ENCODE peak calls at places on chromosomes 4 and X, in eight cellular contexts. R, A, V, Z, O, U, B and C are unnamed samples.

GRCh38 chr4:55186123-55186522 is 60.7 kb upstream of the KDR start:
- DNase-seq in R (no peak), A (no peak), V (no peak), Z (no peak), O (no peak), U (no peak), B (no peak), C (no peak)

GRCh38 chrX:105823092-105823454 is 734 bp downstream of the NRK start:
- DNase-seq in R (no peak), A (no peak), V (no peak), Z (no peak), O (no peak), U (peak), B (no peak), C (no peak)

GRCh38 chr4:98518555-98519267 is 139.7 kb downstream of the TSPAN5 start:
- DNase-seq in R (no peak), A (no peak), V (no peak), Z (no peak), O (no peak), U (no peak), B (no peak), C (no peak)

GRCh38 chrX:103378990-103379389 is 2.7 kb downstream of the BEX3 start:
- DNase-seq in R (no peak), A (no peak), V (no peak), Z (no peak), O (no peak), U (no peak), B (no peak), C (no peak)

GRCh38 chr4:86968477-86969015 is 33.7 kb downstream of the AFF1 start:
- DNase-seq in R (no peak), A (no peak), V (no peak), Z (no peak), O (no peak), U (no peak), B (no peak), C (no peak)

GRCh38 chr4:167111622-167112021 is 122.7 kb downstream of the SPOCK3 start:
- DNase-seq in R (no peak), A (no peak), V (peak), Z (no peak), O (no peak), U (no peak), B (no peak), C (no peak)

GRCh38 chrX:10017866-10018265 is 50.7 kb downstream of the CLDN34 start:
- DNase-seq in R (no peak), A (no peak), V (peak), Z (no peak), O (no peak), U (no peak), B (no peak), C (peak)

GRCh38 chr4:19983072-19983471 is 268.6 kb upstream of the SLIT2 start:
- DNase-seq in R (no peak), A (no peak), V (peak), Z (peak), O (no peak), U (no peak), B (no peak), C (no peak)

GRCh38 chrX:40471965-40472648 is 108.7 kb upstream of the ATP6AP2 start:
- DNase-seq in R (peak), A (no peak), V (peak), Z (peak), O (no peak), U (no peak), B (peak), C (no peak)

GRCh38 chr4:131426023-131426758 is 1722.9 kb upstream of the PCDH10 start:
- DNase-seq in R (no peak), A (no peak), V (no peak), Z (no peak), O (no peak), U (no peak), B (no peak), C (no peak)

GRCh38 chr4:14856076-14856926 is 146.0 kb upstream of the CPEB2 start:
- DNase-seq in R (no peak), A (no peak), V (peak), Z (peak), O (no peak), U (peak), B (peak), C (no peak)

GRCh38 chr4:107743532-107743931 is 23.5 kb upstream of the PAPSS1 start:
- DNase-seq in R (no peak), A (no peak), V (no peak), Z (no peak), O (no peak), U (no peak), B (no peak), C (no peak)

GRCh38 chrX:80285131-80285773 is 135.0 kb upstream of the TENT5D start:
- DNase-seq in R (peak), A (no peak), V (peak), Z (no peak), O (no peak), U (no peak), B (peak), C (no peak)

GRCh38 chr4:43846111-43846587 is 602.5 kb downstream of the KCTD8 start:
- DNase-seq in R (no peak), A (peak), V (no peak), Z (no peak), O (no peak), U (no peak), B (no peak), C (no peak)

GRCh38 chr4:169064281-169064680 is 54.2 kb upstream of the CBR4 start:
- DNase-seq in R (no peak), A (no peak), V (peak), Z (no peak), O (no peak), U (no peak), B (no peak), C (no peak)

GRCh38 chrX:42495139-42495538 is 282.8 kb downstream of the PPP1R2C start:
- DNase-seq in R (no peak), A (no peak), V (no peak), Z (no peak), O (no peak), U (no peak), B (no peak), C (no peak)

GRCh38 chr4:124334119-124334518 is 378.4 kb downstream of the ANKRD50 start:
- DNase-seq in R (peak), A (no peak), V (peak), Z (peak), O (no peak), U (peak), B (no peak), C (peak)

GRCh38 chrX:105829006-105829405 is 6.7 kb downstream of the NRK start:
- DNase-seq in R (no peak), A (no peak), V (no peak), Z (no peak), O (no peak), U (no peak), B (no peak), C (no peak)

GRCh38 chr4:118729287-118730286 is 44.4 kb downstream of the METTL14 start:
- DNase-seq in R (no peak), A (no peak), V (no peak), Z (peak), O (no peak), U (no peak), B (no peak), C (no peak)

GRCh38 chr4:7390906-7391636 is 43.7 kb downstream of the PSAPL1 start:
- DNase-seq in R (no peak), A (no peak), V (no peak), Z (no peak), O (no peak), U (no peak), B (peak), C (no peak)

GRCh38 chr4:99857302-99857701 is 36.9 kb downstream of the LAMTOR3 start:
- DNase-seq in R (no peak), A (no peak), V (no peak), Z (no peak), O (no peak), U (no peak), B (no peak), C (no peak)

GRCh38 chr4:119057417-119057816 is 78.2 kb upstream of the MYOZ2 start:
- DNase-seq in R (no peak), A (no peak), V (no peak), Z (no peak), O (no peak), U (no peak), B (no peak), C (no peak)

GRCh38 chrX:125436855-125437254 is 117.2 kb downstream of the TEX13C start:
- DNase-seq in R (peak), A (no peak), V (peak), Z (no peak), O (no peak), U (no peak), B (no peak), C (no peak)

GRCh38 chr4:140944539-140944938 is 188.4 kb upstream of the TBC1D9 start:
- DNase-seq in R (no peak), A (no peak), V (no peak), Z (no peak), O (no peak), U (no peak), B (no peak), C (no peak)

GRCh38 chr4:7516116-7516772 is 81.5 kb upstream of the PSAPL1 start:
- DNase-seq in R (no peak), A (no peak), V (no peak), Z (no peak), O (no peak), U (no peak), B (no peak), C (no peak)

GRCh38 chrX:46547857-46548256 is 2.6 kb upstream of the ZNF674 start:
- DNase-seq in R (no peak), A (no peak), V (peak), Z (peak), O (no peak), U (peak), B (no peak), C (no peak)

GRCh38 chr4:84366111-84366510 is 133.0 kb downstream of the NKX6-1 start:
- DNase-seq in R (no peak), A (no peak), V (no peak), Z (no peak), O (no peak), U (no peak), B (no peak), C (no peak)

GRCh38 chrX:24515447-24515846 is 50.4 kb downstream of the PDK3 start:
- DNase-seq in R (peak), A (no peak), V (no peak), Z (no peak), O (no peak), U (peak), B (no peak), C (no peak)

GRCh38 chr4:899556-899906 is 32.6 kb downstream of the GAK start:
- DNase-seq in R (no peak), A (peak), V (no peak), Z (no peak), O (no peak), U (no peak), B (no peak), C (no peak)

GRCh38 chr4:24793219-24794005 is 2.0 kb upstream of the SOD3 start:
- DNase-seq in R (peak), A (no peak), V (peak), Z (no peak), O (no peak), U (no peak), B (no peak), C (no peak)

GRCh38 chrX:39726810-39727209 is 370.9 kb downstream of the BCOR start:
- DNase-seq in R (no peak), A (no peak), V (peak), Z (no peak), O (no peak), U (no peak), B (no peak), C (no peak)

GRCh38 chr4:158884280-158884679 is 115.5 kb downstream of the FNIP2 start:
- DNase-seq in R (no peak), A (peak), V (no peak), Z (no peak), O (no peak), U (peak), B (no peak), C (no peak)

GRCh38 chr4:157184300-157184699 is 36.2 kb upstream of the GRIA2 start:
- DNase-seq in R (no peak), A (no peak), V (no peak), Z (no peak), O (no peak), U (no peak), B (no peak), C (no peak)

GRCh38 chr4:157185363-157185762 is 35.2 kb upstream of the GRIA2 start:
- DNase-seq in R (no peak), A (no peak), V (no peak), Z (no peak), O (no peak), U (no peak), B (no peak), C (no peak)
- TF ChIP-seq CTCF in R (no peak), A (no peak), V (no peak), Z (no peak), O (no peak), U (no peak), B (no peak), C (no peak)

GRCh38 chr4:39626261-39626660 is 12.4 kb downstream of the SMIM14 start:
- DNase-seq in R (no peak), A (no peak), V (no peak), Z (no peak), O (no peak), U (no peak), B (no peak), C (no peak)
- H3K4me3 ChIP-seq in R (no peak), A (no peak), V (no peak), Z (no peak), O (no peak), U (no peak), B (no peak), C (no peak)

GRCh38 chr4:6263541-6264540 is 5.8 kb upstream of the WFS1 start:
- DNase-seq in R (peak), A (peak), V (peak), Z (no peak), O (no peak), U (peak), B (no peak), C (no peak)
- TF ChIP-seq CTCF in R (peak), A (peak), V (peak), Z (peak), O (peak), U (peak), B (no peak), C (peak)

DNA sequence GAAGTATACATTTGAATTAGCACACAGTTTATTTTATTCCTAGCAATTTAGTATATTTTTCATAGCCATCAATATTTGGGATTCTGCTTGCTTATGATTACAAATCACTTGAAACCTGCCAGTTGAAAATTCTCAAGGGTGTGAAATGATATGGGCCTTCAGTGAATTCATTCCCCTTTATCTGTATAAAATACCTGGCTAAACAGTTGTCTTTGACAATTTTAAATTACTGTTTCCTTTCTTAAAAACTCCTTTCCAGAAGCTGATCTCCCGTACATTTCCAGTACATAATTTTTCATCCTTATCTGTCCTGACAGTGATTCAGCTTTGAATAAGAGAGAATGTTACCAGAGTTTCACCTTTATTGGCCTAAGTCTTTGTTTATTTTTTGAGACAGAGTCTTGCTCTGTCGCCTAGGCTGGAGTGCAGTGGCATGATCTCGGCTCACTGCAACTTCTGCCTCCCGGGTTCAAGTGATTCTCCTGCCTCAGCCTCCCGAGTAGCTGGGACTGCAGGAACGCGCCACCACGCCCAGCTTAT is 13.9 kb downstream of the ATP7A start:
- DNase-seq in R (no peak), A (no peak), V (no peak), Z (no peak), O (no peak), U (no peak), B (no peak), C (no peak)
- H3K4me3 ChIP-seq in R (no peak), A (no peak), V (no peak), Z (no peak), O (no peak), U (no peak), B (no peak), C (no peak)

GRCh38 chrX:136030357-136031225 is 45.4 kb downstream of the SLC9A6 start:
- DNase-seq in R (no peak), A (no peak), V (no peak), Z (no peak), O (no peak), U (peak), B (peak), C (no peak)

GRCh38 chrX:136032370-136032769 is 47.1 kb downstream of the SLC9A6 start:
- DNase-seq in R (no peak), A (no peak), V (no peak), Z (no peak), O (no peak), U (no peak), B (no peak), C (no peak)

GRCh38 chrX:136031626-136032025 is 46.4 kb downstream of the SLC9A6 start:
- DNase-seq in R (no peak), A (no peak), V (no peak), Z (no peak), O (no peak), U (no peak), B (no peak), C (no peak)

GRCh38 chrX:136028383-136028984 is 43.2 kb downstream of the SLC9A6 start:
- DNase-seq in R (peak), A (no peak), V (peak), Z (no peak), O (no peak), U (no peak), B (no peak), C (peak)
- TF ChIP-seq CTCF in R (peak), A (peak), V (peak), Z (peak), O (peak), U (peak), B (peak), C (peak)

GRCh38 chrX:68694429-68695205 is 47.2 kb downstream of the STARD8 start:
- DNase-seq in R (no peak), A (no peak), V (no peak), Z (no peak), O (no peak), U (no peak), B (no peak), C (no peak)
- H3K4me3 ChIP-seq in R (peak), A (peak), V (no peak), Z (peak), O (peak), U (no peak), B (no peak), C (no peak)

GRCh38 chr4:163679189-163679588 is 184.7 kb downstream of the TMA16 start:
- DNase-seq in R (peak), A (no peak), V (no peak), Z (no peak), O (no peak), U (peak), B (no peak), C (peak)
- TF ChIP-seq CTCF in R (peak), A (no peak), V (peak), Z (peak), O (no peak), U (no peak), B (no peak), C (peak)

DNA sequence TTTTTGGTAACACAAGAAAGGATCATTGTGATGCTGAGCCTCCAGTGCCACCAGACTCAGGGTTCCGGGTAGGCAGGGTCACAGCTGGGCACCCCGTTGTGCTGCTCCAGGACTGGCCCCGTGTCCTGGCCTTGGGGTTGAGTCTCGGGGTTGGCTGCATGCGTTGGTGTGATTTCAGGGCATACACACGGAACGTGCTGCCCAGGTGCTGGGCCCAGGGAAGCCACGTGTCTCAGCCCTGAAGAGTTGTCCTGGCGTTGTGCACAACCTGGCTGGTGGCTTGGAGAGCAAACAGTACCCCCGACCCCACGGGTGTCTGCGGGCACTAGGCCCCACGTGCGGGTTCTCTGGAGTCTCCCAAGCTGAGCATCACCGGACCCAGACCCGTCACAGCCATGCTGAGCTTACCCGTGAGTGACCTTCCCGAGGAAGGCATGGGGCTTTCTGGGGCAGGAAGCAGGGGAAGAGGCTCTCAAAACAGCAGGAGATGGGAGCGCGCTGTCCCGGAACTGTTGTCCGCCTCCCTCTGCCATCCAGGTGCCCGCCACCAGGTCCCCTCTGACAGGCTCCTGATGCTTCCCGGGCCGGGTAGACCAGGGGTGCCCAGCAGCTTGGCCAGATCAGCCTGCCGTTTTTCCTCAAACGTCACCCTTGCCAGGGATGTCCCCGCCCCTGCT is 66.1 kb upstream of the ENPP6 start:
- DNase-seq in R (no peak), A (no peak), V (no peak), Z (no peak), O (peak), U (no peak), B (no peak), C (no peak)
- H3K4me3 ChIP-seq in R (no peak), A (no peak), V (no peak), Z (no peak), O (peak), U (no peak), B (no peak), C (peak)

GRCh38 chr4:142728209-142728608 is 117.9 kb downstream of the INPP4B start:
- DNase-seq in R (no peak), A (no peak), V (no peak), Z (no peak), O (no peak), U (no peak), B (no peak), C (no peak)
- TF ChIP-seq CTCF in R (no peak), A (no peak), V (no peak), Z (no peak), O (no peak), U (no peak), B (no peak), C (no peak)

GRCh38 chrX:153725832-153726285 is 1.2 kb downstream of the ABCD1 start:
- DNase-seq in R (no peak), A (no peak), V (no peak), Z (no peak), O (no peak), U (peak), B (no peak), C (no peak)
- H3K4me3 ChIP-seq in R (no peak), A (no peak), V (no peak), Z (peak), O (peak), U (no peak), B (no peak), C (peak)